ENCODE peak calls at places on chromosomes 4 and X, in six cellular contexts. G, T, H, Q, L and S are unnamed samples.
A peak's percentile ranks its signal among the peaks of the same experiment; 100 is the strongest.

GRCh38 chrX:97229318-97229717 is 345.6 kb downstream of the RPA4 start:
- DNase-seq in G (no peak), T (no peak), H (no peak), Q (no peak), L (no peak), S (no peak)

GRCh38 chr4:10173039-10173753 is 56.6 kb upstream of the WDR1 start:
- DNase-seq in G (no peak), T (no peak), H (no peak), Q (peak; percentile 65), L (no peak), S (peak; percentile 22)

GRCh38 chr4:13523591-13524503 is 20.5 kb downstream of the NKX3-2 start:
- DNase-seq in G (no peak), T (no peak), H (no peak), Q (no peak), L (no peak), S (no peak)

GRCh38 chr4:38664704-38665401 is 854 bp downstream of the KLF3 start:
- DNase-seq in G (no peak), T (peak; percentile 52), H (peak; percentile 78), Q (peak; percentile 65), L (peak; percentile 80), S (peak; percentile 76)

GRCh38 chr4:83850435-83850834 is 314.5 kb downstream of the GPAT3 start:
- DNase-seq in G (no peak), T (no peak), H (no peak), Q (peak; percentile 58), L (no peak), S (peak; percentile 100)

GRCh38 chr4:94334962-94335361 is 7.7 kb downstream of the HPGDS start:
- DNase-seq in G (no peak), T (no peak), H (no peak), Q (no peak), L (no peak), S (no peak)

GRCh38 chr4:39464886-39465501 is 6.1 kb downstream of the LIAS start:
- DNase-seq in G (no peak), T (no peak), H (no peak), Q (peak; percentile 80), L (peak; percentile 18), S (peak; percentile 70)

GRCh38 chr4:56551516-56551915 is 45.9 kb downstream of the ARL9 start:
- DNase-seq in G (no peak), T (no peak), H (no peak), Q (no peak), L (no peak), S (no peak)

GRCh38 chrX:104427693-104428092 is 138.3 kb upstream of the IL1RAPL2 start:
- DNase-seq in G (no peak), T (no peak), H (no peak), Q (no peak), L (no peak), S (no peak)

GRCh38 chr4:104815593-104816156 is 321.0 kb upstream of the CXXC4 start:
- DNase-seq in G (no peak), T (no peak), H (no peak), Q (no peak), L (no peak), S (no peak)

GRCh38 chr4:108685036-108685686 is 34.8 kb downstream of the OSTC start:
- DNase-seq in G (no peak), T (no peak), H (no peak), Q (no peak), L (no peak), S (peak; percentile 52)

GRCh38 chr4:24704152-24704551 is 91.2 kb upstream of the SOD3 start:
- DNase-seq in G (no peak), T (no peak), H (no peak), Q (no peak), L (no peak), S (no peak)

GRCh38 chrX:23844502-23845138 is 61.6 kb downstream of the SAT1 start:
- DNase-seq in G (no peak), T (no peak), H (no peak), Q (no peak), L (peak; percentile 4), S (no peak)

GRCh38 chr4:186688150-186688943 is 35.3 kb downstream of the FAT1 start:
- DNase-seq in G (peak; percentile 87), T (no peak), H (no peak), Q (no peak), L (peak; percentile 64), S (no peak)

GRCh38 chrX:150185766-150186165 is 177.4 kb upstream of the MAMLD1 start:
- DNase-seq in G (no peak), T (no peak), H (no peak), Q (no peak), L (no peak), S (no peak)

GRCh38 chr4:71239365-71239764 is 99.5 kb upstream of the SLC4A4 start:
- DNase-seq in G (no peak), T (no peak), H (no peak), Q (peak; percentile 61), L (no peak), S (peak; percentile 90)

GRCh38 chrX:44945736-44946135 is 72.7 kb downstream of the KDM6A start:
- DNase-seq in G (no peak), T (no peak), H (no peak), Q (no peak), L (no peak), S (peak; percentile 35)

GRCh38 chr4:6035786-6036185 is 17.6 kb upstream of the C4orf50 start:
- DNase-seq in G (no peak), T (no peak), H (no peak), Q (no peak), L (no peak), S (no peak)

GRCh38 chrX:7201481-7201880 is 53.5 kb upstream of the PUDP start:
- DNase-seq in G (no peak), T (no peak), H (no peak), Q (no peak), L (no peak), S (no peak)

GRCh38 chrX:37349131-37350033 is at the start of gene PRRG1:
- DNase-seq in G (peak; percentile 28), T (no peak), H (peak; percentile 77), Q (peak; percentile 75), L (peak; percentile 85), S (peak; percentile 84)

GRCh38 chrX:71210829-71211228 is 12.2 kb upstream of the GJB1 start:
- DNase-seq in G (no peak), T (no peak), H (no peak), Q (no peak), L (no peak), S (no peak)

GRCh38 chrX:14864626-14865025 is 8.2 kb downstream of the FANCB start:
- DNase-seq in G (no peak), T (no peak), H (no peak), Q (peak; percentile 62), L (no peak), S (no peak)

GRCh38 chr4:82998898-82999297 is 11.7 kb downstream of the LIN54 start:
- DNase-seq in G (no peak), T (no peak), H (no peak), Q (no peak), L (peak; percentile 9), S (no peak)